ENCODE peak calls at places on chromosomes 1 and 21, in nine cellular contexts. Q is foreskin fibroblast, I is endothelial cell, P is A549, X is neural crest cell, G is thoracic aorta, H is stomach, J is suprapubic skin, E is esophagus squamous epithelium. Y is an unnamed sample.

GRCh38 chr1:67355745-67356424 is 48.2 kb downstream of the IL12RB2 start:
- DNase-seq in I (no peak), G (no peak), J (no peak), X (no peak), E (no peak), P (no peak), H (no peak), Q (peak; percentile 47), Y (peak; percentile 28)

GRCh38 chr1:76868154-76868882 is 1.0 kb downstream of the ST6GALNAC5 start:
- DNase-seq in J (no peak), G (no peak), I (peak; percentile 47), Q (no peak), E (no peak), H (peak; percentile 25), P (peak; percentile 14), X (peak; percentile 58), Y (no peak)

GRCh38 chr1:174023438-174023837 is 1.3 kb upstream of the RC3H1 start:
- DNase-seq in J (no peak), E (no peak), I (peak; percentile 40), H (peak; percentile 69), P (peak; percentile 81), Q (no peak), G (no peak), X (no peak), Y (peak; percentile 84)

GRCh38 chr21:29265690-29266479 is 32.8 kb upstream of the BACH1 start:
- DNase-seq in Q (no peak), P (no peak), J (no peak), G (no peak), E (no peak), X (no peak), I (no peak), H (no peak), Y (no peak)

GRCh38 chr1:214377886-214378285 is 96.9 kb downstream of the SMYD2 start:
- DNase-seq in Q (peak; percentile 42), P (no peak), G (no peak), J (no peak), X (no peak), H (no peak), I (no peak), E (no peak), Y (peak; percentile 84)

GRCh38 chr1:110084226-110085078 is 14.0 kb upstream of the ALX3 start:
- DNase-seq in P (no peak), E (no peak), H (peak; percentile 72), X (no peak), J (no peak), I (no peak), Q (peak; percentile 49), G (no peak), Y (no peak)

GRCh38 chr1:146039844-146040194 is 18.3 kb upstream of the HJV start:
- DNase-seq in H (no peak), P (peak; percentile 19), E (no peak), Q (no peak), I (no peak), X (no peak), J (peak; percentile 62), G (no peak), Y (no peak)

GRCh38 chr1:176790771-176791170 is 327.8 kb downstream of the PAPPA2 start:
- DNase-seq in X (no peak), E (no peak), H (no peak), J (no peak), P (no peak), I (no peak), Q (no peak), G (no peak), Y (no peak)

GRCh38 chr1:106189780-106190179 is 866.7 kb upstream of the PRMT6 start:
- DNase-seq in Q (no peak), X (no peak), E (no peak), J (no peak), G (no peak), I (no peak), H (no peak), P (no peak), Y (no peak)

GRCh38 chr1:59071289-59071688 is 225.6 kb upstream of the FGGY start:
- DNase-seq in E (no peak), Q (no peak), J (no peak), P (no peak), G (no peak), X (no peak), H (no peak), I (no peak), Y (no peak)

GRCh38 chr1:53706356-53706755 is 32.6 kb downstream of the GLIS1 start:
- DNase-seq in E (no peak), I (no peak), G (no peak), Q (no peak), J (no peak), H (no peak), P (no peak), X (no peak), Y (no peak)

GRCh38 chr1:218463194-218464156 is 118.3 kb downstream of the TGFB2 start:
- DNase-seq in H (no peak), X (no peak), I (no peak), Q (peak; percentile 61), E (no peak), G (no peak), J (peak; percentile 82), P (peak; percentile 65), Y (no peak)

GRCh38 chr1:30908886-30909777 is 574 bp upstream of the SDC3 start:
- DNase-seq in H (no peak), Q (no peak), G (peak; percentile 4), J (no peak), P (no peak), X (no peak), E (no peak), I (no peak), Y (no peak)

GRCh38 chr21:25637846-25638245 is 1.2 kb upstream of the JAM2 start:
- DNase-seq in X (no peak), J (no peak), G (no peak), E (no peak), I (no peak), Q (no peak), H (no peak), P (no peak), Y (no peak)

GRCh38 chr1:46719689-46720088 is 775 bp upstream of the EFCAB14 start:
- DNase-seq in I (no peak), P (no peak), E (no peak), H (peak; percentile 81), G (no peak), J (no peak), X (no peak), Q (no peak), Y (no peak)

GRCh38 chr1:247212012-247212411 is 40.2 kb upstream of the ZNF124 start:
- DNase-seq in E (no peak), Q (no peak), I (no peak), H (no peak), X (no peak), P (no peak), G (no peak), J (no peak), Y (no peak)

GRCh38 chr1:228555074-228555989 is 68.2 kb downstream of the RNF187 start:
- DNase-seq in X (no peak), I (no peak), E (no peak), G (no peak), J (peak; percentile 77), P (peak; percentile 33), Q (no peak), H (no peak), Y (no peak)

GRCh38 chr1:23596382-23597358 is 37.4 kb upstream of the ID3 start:
- DNase-seq in X (no peak), P (no peak), J (no peak), I (no peak), E (no peak), G (no peak), H (no peak), Q (no peak), Y (no peak)

GRCh38 chr1:61051455-61052392 is 30.6 kb upstream of the NFIA start:
- DNase-seq in E (no peak), H (no peak), I (no peak), G (no peak), J (no peak), Q (no peak), X (no peak), P (no peak), Y (no peak)

GRCh38 chr1:160981584-160982411 is 27.2 kb upstream of the ITLN2 start:
- DNase-seq in H (peak; percentile 24), P (no peak), J (no peak), E (no peak), Q (no peak), X (no peak), G (no peak), I (peak; percentile 32), Y (no peak)

GRCh38 chr1:147738739-147739476 is 21.5 kb downstream of the GJA5 start:
- DNase-seq in X (no peak), P (no peak), G (no peak), E (no peak), J (no peak), H (no peak), Q (no peak), I (no peak), Y (no peak)

GRCh38 chr1:244221961-244222360 is 170.9 kb downstream of the ZBTB18 start:
- DNase-seq in H (no peak), G (no peak), Q (no peak), I (no peak), J (no peak), P (no peak), E (no peak), X (no peak), Y (peak; percentile 78)

GRCh38 chr1:95916616-95917015 is 682.6 kb downstream of the RWDD3 start:
- DNase-seq in P (no peak), H (no peak), X (no peak), J (no peak), Q (peak; percentile 10), I (no peak), E (no peak), G (no peak), Y (no peak)
- TF ChIP-seq CTCF in P (no peak), H (no peak), X (peak; percentile 59), J (no peak), Q (peak; percentile 28), I (no peak), E (no peak), G (no peak), Y (peak; percentile 52)

GRCh38 chr1:16244650-16245285 is 7.8 kb upstream of the CPLANE2 start:
- DNase-seq in J (no peak), E (no peak), Q (no peak), P (no peak), I (no peak), X (no peak), G (no peak), H (no peak), Y (no peak)
- TF ChIP-seq CTCF in J (no peak), E (no peak), Q (no peak), P (no peak), I (peak; percentile 38), X (no peak), G (no peak), H (no peak), Y (no peak)

GRCh38 chr1:28150125-28150780 is 26.2 kb downstream of the PTAFR start:
- DNase-seq in H (no peak), Q (no peak), G (no peak), J (no peak), I (no peak), P (no peak), E (no peak), X (no peak), Y (no peak)
- TF ChIP-seq CTCF in H (no peak), Q (no peak), G (no peak), J (no peak), I (no peak), P (no peak), E (no peak), X (no peak), Y (no peak)

DNA sequence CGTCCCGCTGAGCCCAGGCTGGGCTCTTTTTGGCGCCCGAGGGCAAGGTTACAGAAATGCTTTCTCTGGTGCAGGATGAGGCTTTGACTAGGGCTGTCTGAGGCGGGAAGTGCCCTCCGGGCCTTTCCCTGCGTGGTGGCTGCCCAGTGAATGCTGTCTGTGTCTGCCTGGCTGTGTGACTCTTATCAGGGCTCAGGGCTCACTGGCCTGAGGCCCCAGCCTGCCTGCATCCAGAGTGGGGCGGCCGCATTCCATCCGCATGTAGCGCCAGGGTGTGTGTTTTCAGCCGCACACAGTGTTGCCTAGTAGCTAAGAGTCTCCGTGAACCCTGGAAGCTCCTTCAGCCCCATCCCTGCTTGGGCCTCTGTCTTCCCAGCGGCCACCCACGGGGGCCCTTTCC is 59.1 kb downstream of the FAAP20 start:
- DNase-seq in H (peak; percentile 62), X (peak; percentile 67), P (no peak), E (no peak), Q (peak; percentile 70), I (no peak), G (no peak), J (peak; percentile 84), Y (peak; percentile 68)
- TF ChIP-seq CTCF in H (no peak), X (no peak), P (no peak), E (no peak), Q (no peak), I (no peak), G (no peak), J (no peak), Y (no peak)

Y was measured in retinal pigment epithelial cell.